ENCODE peak calls at places on chromosomes 16 and 17, in six cellular contexts. A is body of pancreas, L is ovary, S is upper lobe of right lung, P is heart left ventricle, N is RWPE1. T is an unnamed sample.

GRCh38 chr16:55478827-55479559 is at the start of gene MMP2:
- DNase-seq in A (no peak), L (peak), S (peak), P (peak), N (peak), T (no peak)

GRCh38 chr17:33562792-33563191 is 269.7 kb upstream of the ASIC2 start:
- DNase-seq in A (no peak), L (no peak), S (no peak), P (no peak), N (no peak), T (no peak)

GRCh38 chr16:361872-362701 is 8.3 kb downstream of the MRPL28 start:
- DNase-seq in A (peak), L (peak), S (peak), P (peak), N (peak), T (peak)

GRCh38 chr17:77833769-77834168 is 124.7 kb upstream of the TNRC6C start:
- DNase-seq in A (no peak), L (no peak), S (no peak), P (no peak), N (no peak), T (no peak)

GRCh38 chr16:69469807-69470561 is 45.6 kb downstream of the CYB5B start:
- DNase-seq in A (no peak), L (no peak), S (no peak), P (no peak), N (no peak), T (no peak)

GRCh38 chr17:47736501-47737211 is 3.6 kb downstream of the TBX21 start:
- DNase-seq in A (no peak), L (no peak), S (peak), P (no peak), N (no peak), T (no peak)

GRCh38 chr16:56518435-56518834 is 1.4 kb downstream of the BBS2 start:
- DNase-seq in A (no peak), L (no peak), S (no peak), P (no peak), N (no peak), T (no peak)

GRCh38 chr17:77323413-77324171 is 182.8 kb downstream of the SEC14L1 start:
- DNase-seq in A (peak), L (peak), S (peak), P (peak), N (no peak), T (peak)

GRCh38 chr16:80940069-80940856 is 66.4 kb downstream of the CMC2 start:
- DNase-seq in A (no peak), L (no peak), S (no peak), P (no peak), N (no peak), T (no peak)

GRCh38 chr16:87295259-87295658 is 21.9 kb downstream of the C16orf95 start:
- DNase-seq in A (no peak), L (no peak), S (no peak), P (no peak), N (peak), T (no peak)

GRCh38 chr16:85286066-85286712 is 173.9 kb upstream of the CIBAR2 start:
- DNase-seq in A (peak), L (no peak), S (no peak), P (peak), N (no peak), T (no peak)

GRCh38 chr16:79210629-79211028 is 389.9 kb downstream of the MAF start:
- DNase-seq in A (no peak), L (no peak), S (no peak), P (no peak), N (no peak), T (no peak)

GRCh38 chr17:29760279-29760721 is 137.6 kb upstream of the CORO6 start:
- DNase-seq in A (no peak), L (no peak), S (no peak), P (no peak), N (peak), T (no peak)

GRCh38 chr17:40063034-40063765 is 435 bp downstream of the THRA start:
- DNase-seq in A (peak), L (peak), S (peak), P (peak), N (no peak), T (peak)

GRCh38 chr17:80513201-80513600 is 31.4 kb upstream of the RPTOR start:
- DNase-seq in A (no peak), L (no peak), S (no peak), P (no peak), N (no peak), T (no peak)

GRCh38 chr16:51095114-51095872 is 55.8 kb downstream of the SALL1 start:
- DNase-seq in A (no peak), L (no peak), S (no peak), P (no peak), N (no peak), T (no peak)

GRCh38 chr16:57000271-57001025 is 11.1 kb downstream of the NLRC5 start:
- DNase-seq in A (no peak), L (no peak), S (no peak), P (peak), N (peak), T (no peak)

GRCh38 chr16:89256651-89257254 is 39.2 kb downstream of the ZNF778 start:
- DNase-seq in A (no peak), L (peak), S (no peak), P (peak), N (peak), T (peak)

GRCh38 chr16:16014329-16015224 is 65.2 kb downstream of the ABCC1 start:
- DNase-seq in A (peak), L (peak), S (no peak), P (peak), N (no peak), T (no peak)

GRCh38 chr17:79388556-79389295 is 222.1 kb downstream of the RBFOX3 start:
- DNase-seq in A (peak), L (no peak), S (peak), P (peak), N (peak), T (no peak)

GRCh38 chr16:82177555-82177954 is 7.5 kb upstream of the MPHOSPH6 start:
- DNase-seq in A (no peak), L (no peak), S (no peak), P (no peak), N (no peak), T (no peak)

GRCh38 chr16:53501216-53501859 is 1.7 kb downstream of the AKTIP start:
- DNase-seq in A (no peak), L (no peak), S (no peak), P (no peak), N (no peak), T (no peak)

GRCh38 chr16:85573696-85574641 is 39.2 kb upstream of the GSE1 start:
- DNase-seq in A (peak), L (peak), S (no peak), P (peak), N (no peak), T (no peak)

GRCh38 chr17:179066-179432 is 2.4 kb downstream of the DOC2B start:
- DNase-seq in A (no peak), L (no peak), S (no peak), P (peak), N (no peak), T (peak)

GRCh38 chr17:72022328-72022727 is 98.5 kb upstream of the SOX9 start:
- DNase-seq in A (no peak), L (no peak), S (no peak), P (no peak), N (no peak), T (no peak)

GRCh38 chr16:66272461-66272860 is 94.0 kb upstream of the CDH5 start:
- DNase-seq in A (no peak), L (no peak), S (no peak), P (no peak), N (no peak), T (no peak)

GRCh38 chr17:17509601-17510425 is 13.6 kb upstream of the RASD1 start:
- DNase-seq in A (no peak), L (no peak), S (no peak), P (peak), N (no peak), T (no peak)

GRCh38 chr16:29702307-29702706 is 23.3 kb downstream of the QPRT start:
- DNase-seq in A (no peak), L (no peak), S (no peak), P (no peak), N (no peak), T (peak)

GRCh38 chr16:68339214-68339613 is 28.4 kb downstream of the PRMT7 start:
- DNase-seq in A (no peak), L (no peak), S (no peak), P (no peak), N (no peak), T (no peak)

GRCh38 chr17:62778990-62779681 is 29.0 kb downstream of the MARCHF10 start:
- DNase-seq in A (no peak), L (peak), S (peak), P (peak), N (peak), T (no peak)

GRCh38 chr17:83058478-83059167 is 20.8 kb upstream of the METRNL start:
- DNase-seq in A (peak), L (no peak), S (peak), P (peak), N (no peak), T (no peak)

GRCh38 chr17:11944587-11944986 is 52.7 kb downstream of the ZNF18 start:
- DNase-seq in A (no peak), L (no peak), S (no peak), P (no peak), N (peak), T (no peak)

GRCh38 chr17:2719861-2720260 is 8.3 kb upstream of the CLUH start:
- DNase-seq in A (no peak), L (no peak), S (no peak), P (no peak), N (no peak), T (no peak)

GRCh38 chr17:74148446-74148845 is 55.0 kb upstream of the RPL38 start:
- DNase-seq in A (no peak), L (no peak), S (no peak), P (no peak), N (no peak), T (no peak)
- TF ChIP-seq CTCF in A (no peak), L (no peak), S (no peak), P (no peak), N (no peak), T (no peak)

GRCh38 chr17:81870155-81870977 is 771 bp downstream of the ARHGDIA start:
- DNase-seq in A (peak), L (peak), S (peak), P (peak), N (no peak), T (no peak)

GRCh38 chr17:81869221-81870154 is 1.6 kb downstream of the ARHGDIA start:
- DNase-seq in A (peak), L (peak), S (peak), P (no peak), N (no peak), T (no peak)

GRCh38 chr17:81868674-81869220 is 2.4 kb downstream of the ARHGDIA start:
- DNase-seq in A (peak), L (peak), S (peak), P (peak), N (peak), T (no peak)

GRCh38 chr17:81870978-81871386 is at the start of gene ARHGDIA:
- DNase-seq in A (no peak), L (no peak), S (no peak), P (no peak), N (no peak), T (no peak)

DNA sequence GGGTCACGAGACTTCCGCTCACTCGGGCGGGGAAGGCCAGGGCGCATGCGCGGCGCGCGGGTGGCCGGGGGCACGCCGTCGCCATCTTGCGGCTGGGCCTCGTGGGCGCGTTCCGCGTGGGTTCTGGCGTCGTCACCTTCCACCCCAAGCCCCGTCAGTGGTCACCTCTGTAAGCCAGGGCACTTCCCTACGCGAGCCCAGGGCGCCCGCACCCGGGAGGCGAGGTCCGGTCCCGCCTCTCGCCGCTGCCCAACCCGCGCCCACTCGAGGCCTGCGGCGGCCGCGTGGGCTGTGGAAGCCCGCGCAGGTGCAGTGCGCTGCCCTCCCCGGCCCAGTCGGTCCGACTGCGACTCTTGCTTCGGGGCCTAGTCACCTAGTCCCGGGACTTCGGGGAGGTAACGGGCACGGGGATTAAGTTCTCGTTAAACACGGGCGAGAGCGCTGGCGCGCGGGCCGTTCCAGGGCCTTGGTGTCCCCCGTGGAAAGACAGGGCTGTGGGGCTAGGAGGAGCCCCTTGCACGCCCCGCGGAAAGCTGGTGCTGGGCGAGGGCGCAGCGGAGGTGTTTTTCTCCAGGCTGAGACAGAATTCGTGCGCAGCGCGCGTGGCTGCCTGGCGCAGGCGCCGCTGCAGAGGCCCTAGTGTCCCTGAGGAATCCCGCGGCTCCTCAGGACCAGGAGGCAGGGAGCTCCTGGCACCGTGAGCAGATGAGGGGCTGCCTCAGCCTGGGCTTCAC is 417 bp upstream of the ARHGDIA start:
- DNase-seq in A (peak), L (peak), S (peak), P (peak), N (peak), T (peak)
- TF ChIP-seq CTCF in A (peak), L (peak), S (peak), P (peak), N (peak), T (peak)

DNA sequence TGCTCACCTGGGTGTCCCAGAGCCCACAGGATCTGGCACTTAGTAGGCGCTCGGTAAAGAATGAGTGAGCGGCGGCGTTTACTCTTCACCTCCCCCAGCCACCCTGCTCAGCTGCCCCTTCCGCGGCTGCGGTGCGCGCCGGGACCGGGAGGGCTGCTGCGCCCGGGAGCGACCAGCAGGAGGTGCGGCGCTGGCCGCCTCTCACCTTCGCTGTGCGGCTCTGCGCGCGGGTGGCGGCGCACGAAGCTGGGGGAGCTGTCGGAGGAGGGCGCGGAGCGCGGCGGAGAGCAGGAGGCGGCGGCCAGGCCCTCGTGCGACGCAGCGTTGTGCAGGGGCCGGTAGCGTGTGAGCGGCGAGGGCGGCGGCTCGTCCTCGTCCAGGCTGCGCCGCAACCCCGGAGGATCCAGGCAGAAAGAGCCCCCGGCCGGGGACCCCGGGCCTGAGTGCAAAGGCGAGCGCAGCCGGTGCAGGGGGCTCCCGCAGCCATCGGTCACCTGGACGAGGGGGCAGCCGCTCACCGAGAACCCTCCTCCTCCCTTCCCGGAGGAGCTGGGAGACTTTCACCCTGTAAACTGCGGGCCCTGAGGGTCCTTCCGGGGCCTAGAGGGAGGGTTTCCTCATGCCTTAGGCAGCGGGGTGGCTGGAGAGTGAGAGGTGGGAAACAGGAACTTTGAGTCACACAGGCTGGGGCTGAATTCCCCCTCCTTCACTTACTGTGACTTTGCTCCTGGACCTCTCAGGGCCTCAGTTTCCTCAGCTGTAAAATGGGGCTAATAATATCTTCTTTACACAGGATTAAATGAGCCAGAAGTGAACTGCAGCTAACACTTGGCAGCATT is 12.5 kb downstream of the SAMD14 start:
- DNase-seq in A (peak), L (peak), S (peak), P (peak), N (peak), T (no peak)
- TF ChIP-seq CTCF in A (peak), L (peak), S (peak), P (peak), N (peak), T (peak)

GRCh38 chr17:36008998-36009665 is 7.8 kb upstream of the CCL15 start:
- DNase-seq in A (no peak), L (no peak), S (no peak), P (no peak), N (no peak), T (no peak)
- TF ChIP-seq CTCF in A (no peak), L (no peak), S (peak), P (no peak), N (no peak), T (peak)